ENCODE peak calls at places on chromosomes 12 and 14, in five cellular contexts. J, N, W, U and I are unnamed samples.

GRCh38 chr14:101882141-101882935 is 82.0 kb upstream of the DYNC1H1 start:
- DNase-seq in J (no peak), N (no peak), W (no peak), U (no peak), I (no peak)

GRCh38 chr12:117002040-117002832 is 91.5 kb downstream of the FBXW8 start:
- DNase-seq in J (no peak), N (no peak), W (no peak), U (no peak), I (no peak)

GRCh38 chr12:55705802-55706402 is 1.8 kb downstream of the ITGA7 start:
- DNase-seq in J (no peak), N (no peak), W (no peak), U (no peak), I (no peak)

GRCh38 chr12:95424271-95424994 is 49.5 kb upstream of the METAP2 start:
- DNase-seq in J (no peak), N (no peak), W (no peak), U (no peak), I (no peak)

GRCh38 chr14:100190126-100190525 is 30.7 kb upstream of the DEGS2 start:
- DNase-seq in J (no peak), N (no peak), W (no peak), U (no peak), I (no peak)

GRCh38 chr14:61285364-61285763 is 4.2 kb upstream of the TMEM30B start:
- DNase-seq in J (no peak), N (no peak), W (no peak), U (no peak), I (no peak)

GRCh38 chr12:132222096-132222807 is 78.0 kb downstream of the NOC4L start:
- DNase-seq in J (peak), N (no peak), W (peak), U (peak), I (no peak)

GRCh38 chr12:4366090-4366489 is 13.4 kb downstream of the FGF23 start:
- DNase-seq in J (no peak), N (no peak), W (no peak), U (no peak), I (no peak)

GRCh38 chr14:100875126-100875525 is 28.4 kb downstream of the RTL1 start:
- DNase-seq in J (no peak), N (no peak), W (no peak), U (no peak), I (no peak)

GRCh38 chr14:64266206-64266605 is 28.0 kb downstream of the ESR2 start:
- DNase-seq in J (no peak), N (no peak), W (peak), U (no peak), I (no peak)
- H3K27ac ChIP-seq in J (no peak), N (no peak), W (no peak), U (no peak), I (no peak)

DNA sequence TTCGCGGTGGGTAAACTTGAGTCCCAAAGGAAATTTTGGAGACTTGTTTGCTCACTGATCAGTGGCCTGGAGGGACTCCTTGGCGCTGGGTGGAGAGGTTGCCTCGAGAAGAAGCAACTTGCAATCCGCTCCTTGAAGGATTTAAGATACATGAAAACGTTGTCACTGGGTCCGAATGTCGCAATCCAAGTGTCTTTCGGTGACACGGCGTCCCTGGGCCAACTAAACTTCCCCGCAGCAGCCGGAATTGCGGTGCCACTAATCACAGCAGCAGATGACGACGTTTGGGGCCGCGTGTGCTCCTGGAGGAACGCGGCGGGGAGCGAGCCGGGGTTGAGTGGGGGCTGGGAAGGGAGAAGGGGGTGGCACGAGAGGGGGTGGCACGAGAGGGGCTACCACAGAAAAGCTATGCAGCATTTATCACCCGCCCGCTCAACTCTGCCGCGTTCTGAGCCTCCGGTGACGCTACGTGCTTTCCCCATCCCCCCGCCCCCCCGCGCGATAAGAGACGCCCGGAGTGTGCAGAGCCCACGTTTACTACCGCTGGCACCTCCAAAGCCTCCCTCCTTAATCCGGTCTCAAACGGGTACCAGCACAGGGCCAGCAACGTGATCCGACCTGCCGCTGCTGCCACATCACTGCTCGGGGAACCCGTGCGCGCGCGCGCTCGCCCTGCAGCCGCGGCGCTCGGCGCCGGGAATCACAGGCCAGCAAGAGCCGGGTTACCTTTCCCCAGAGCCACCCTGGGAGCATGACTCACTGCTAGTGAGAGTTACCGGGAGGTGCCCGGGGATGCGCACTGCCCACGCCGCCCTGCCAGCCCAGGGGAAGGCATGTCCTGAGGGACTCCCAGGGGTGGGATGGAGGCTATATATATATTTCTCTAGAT is 858 bp upstream of the BHLHE41 start:
- DNase-seq in J (no peak), N (peak), W (peak), U (peak), I (peak)
- H3K27ac ChIP-seq in J (no peak), N (peak), W (no peak), U (peak), I (peak)

DNA sequence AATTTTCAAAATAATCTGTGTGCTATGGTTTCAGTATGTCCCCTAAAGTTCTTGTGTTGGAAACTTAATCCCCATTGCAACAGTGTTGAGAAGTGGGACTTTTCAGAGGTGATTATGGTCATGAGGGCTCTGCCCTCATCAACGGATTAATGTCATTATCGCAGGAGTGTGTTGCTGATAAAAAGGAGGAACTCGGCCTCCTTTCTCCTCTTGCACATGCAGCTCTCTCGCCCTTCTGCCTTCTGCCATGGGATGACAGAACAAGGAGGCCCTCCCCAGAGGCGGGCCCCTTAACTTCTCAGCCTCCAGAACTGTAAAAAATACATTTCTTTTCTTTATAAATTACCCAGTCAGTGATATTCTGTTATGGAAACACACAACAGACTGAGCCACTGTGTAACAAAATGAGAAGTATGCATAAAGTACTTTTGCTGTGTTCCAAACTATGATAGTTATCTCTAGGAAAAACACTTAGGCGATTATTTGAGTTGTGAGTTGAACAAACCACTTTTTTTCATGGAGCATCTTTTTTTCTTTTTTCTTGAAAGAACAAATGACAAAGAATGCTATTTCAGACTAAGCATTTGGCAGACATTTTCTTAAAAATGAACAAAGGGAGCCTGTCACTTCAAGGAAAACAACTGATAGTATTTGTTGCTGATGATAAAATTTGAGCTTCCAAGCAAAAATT is 134.8 kb upstream of the FUT8 start:
- DNase-seq in J (no peak), N (no peak), W (no peak), U (no peak), I (no peak)
- H3K27ac ChIP-seq in J (no peak), N (no peak), W (no peak), U (no peak), I (peak)

DNA sequence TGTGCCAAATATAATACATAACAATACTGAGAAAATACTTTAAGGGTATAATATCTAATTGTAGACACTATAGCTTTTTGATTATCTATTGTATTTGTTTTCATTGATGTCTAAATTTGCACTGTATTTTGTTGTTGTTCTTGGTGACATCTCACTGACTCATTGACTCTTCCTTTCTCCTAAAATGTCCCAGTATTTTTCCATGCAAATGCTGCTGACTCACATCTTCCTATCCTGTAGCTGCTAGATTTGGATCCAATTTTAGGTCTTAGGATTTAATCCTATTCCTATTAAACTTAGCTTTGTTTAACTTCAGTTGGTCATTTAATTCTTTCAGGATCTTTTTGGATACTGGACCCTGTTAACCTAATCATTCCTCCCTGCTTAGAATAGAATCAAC is 148.5 kb downstream of the TMTC2 start:
- DNase-seq in J (no peak), N (no peak), W (no peak), U (no peak), I (no peak)
- H3K27ac ChIP-seq in J (no peak), N (no peak), W (no peak), U (no peak), I (peak)